ENCODE peak calls at places on chromosomes 12 and 14, in nine cellular contexts. One of them, this sample, is unnamed.

GRCh38 chr12:57619434-57620244 is 8.4 kb downstream of the ARHGEF25 start:
- DNase-seq in AG10803: no peak
- DNase-seq in C1 segment of cervical spinal cord: no peak
- DNase-seq in NCI-H2081: no peak
- DNase-seq in AG09319: no peak
- DNase-seq in hepatocyte: peak; percentile 60
- DNase-seq in Calu3: peak; percentile 52
- DNase-seq in Kasumi-1: no peak
- DNase-seq in adrenal gland: no peak
- DNase-seq in this sample: no peak

GRCh38 chr14:54487771-54488170 is 1.0 kb downstream of the GMFB start:
- DNase-seq in AG10803: peak; percentile 62
- DNase-seq in C1 segment of cervical spinal cord: no peak
- DNase-seq in NCI-H2081: peak; percentile 11
- DNase-seq in AG09319: no peak
- DNase-seq in hepatocyte: peak; percentile 27
- DNase-seq in Calu3: no peak
- DNase-seq in Kasumi-1: peak; percentile 41
- DNase-seq in adrenal gland: no peak
- DNase-seq in this sample: no peak

GRCh38 chr12:21912318-21912717 is 28.9 kb downstream of the ABCC9 start:
- DNase-seq in AG10803: no peak
- DNase-seq in C1 segment of cervical spinal cord: no peak
- DNase-seq in NCI-H2081: no peak
- DNase-seq in AG09319: no peak
- DNase-seq in hepatocyte: no peak
- DNase-seq in Calu3: no peak
- DNase-seq in Kasumi-1: no peak
- DNase-seq in adrenal gland: no peak
- DNase-seq in this sample: peak; percentile 68

GRCh38 chr12:127964717-127965116 is 302.3 kb upstream of the TMEM132C start:
- DNase-seq in AG10803: peak; percentile 44
- DNase-seq in C1 segment of cervical spinal cord: no peak
- DNase-seq in NCI-H2081: no peak
- DNase-seq in AG09319: no peak
- DNase-seq in hepatocyte: no peak
- DNase-seq in Calu3: no peak
- DNase-seq in Kasumi-1: no peak
- DNase-seq in adrenal gland: peak; percentile 18
- DNase-seq in this sample: no peak

GRCh38 chr14:61211476-61212262 is 69.5 kb downstream of the TMEM30B start:
- DNase-seq in AG10803: no peak
- DNase-seq in C1 segment of cervical spinal cord: no peak
- DNase-seq in NCI-H2081: peak; percentile 91
- DNase-seq in AG09319: no peak
- DNase-seq in hepatocyte: no peak
- DNase-seq in Calu3: no peak
- DNase-seq in Kasumi-1: peak; percentile 43
- DNase-seq in adrenal gland: no peak
- DNase-seq in this sample: no peak

GRCh38 chr12:50520808-50521207 is 16.0 kb downstream of the DIP2B start:
- DNase-seq in AG10803: no peak
- DNase-seq in C1 segment of cervical spinal cord: no peak
- DNase-seq in NCI-H2081: no peak
- DNase-seq in AG09319: no peak
- DNase-seq in hepatocyte: no peak
- DNase-seq in Calu3: no peak
- DNase-seq in Kasumi-1: no peak
- DNase-seq in adrenal gland: peak; percentile 59
- DNase-seq in this sample: no peak

GRCh38 chr12:21296751-21297406 is 37.8 kb downstream of the SLCO1A2 start:
- DNase-seq in AG10803: peak; percentile 15
- DNase-seq in C1 segment of cervical spinal cord: no peak
- DNase-seq in NCI-H2081: no peak
- DNase-seq in AG09319: no peak
- DNase-seq in hepatocyte: peak; percentile 18
- DNase-seq in Calu3: peak; percentile 8
- DNase-seq in Kasumi-1: peak; percentile 57
- DNase-seq in adrenal gland: no peak
- DNase-seq in this sample: no peak

GRCh38 chr12:42145197-42145549 is 499 bp upstream of the GXYLT1 start:
- DNase-seq in AG10803: no peak
- DNase-seq in C1 segment of cervical spinal cord: no peak
- DNase-seq in NCI-H2081: no peak
- DNase-seq in AG09319: no peak
- DNase-seq in hepatocyte: peak; percentile 5
- DNase-seq in Calu3: no peak
- DNase-seq in Kasumi-1: peak; percentile 52
- DNase-seq in adrenal gland: no peak
- DNase-seq in this sample: no peak

GRCh38 chr12:66388512-66388911 is 86.2 kb downstream of the HELB start:
- DNase-seq in AG10803: no peak
- DNase-seq in C1 segment of cervical spinal cord: no peak
- DNase-seq in NCI-H2081: no peak
- DNase-seq in AG09319: no peak
- DNase-seq in hepatocyte: no peak
- DNase-seq in Calu3: no peak
- DNase-seq in Kasumi-1: peak; percentile 45
- DNase-seq in adrenal gland: peak; percentile 13
- DNase-seq in this sample: no peak

GRCh38 chr14:23183076-23183475 is 384 bp downstream of the SLC7A8 start:
- DNase-seq in AG10803: no peak
- DNase-seq in C1 segment of cervical spinal cord: no peak
- DNase-seq in NCI-H2081: no peak
- DNase-seq in AG09319: no peak
- DNase-seq in hepatocyte: no peak
- DNase-seq in Calu3: no peak
- DNase-seq in Kasumi-1: no peak
- DNase-seq in adrenal gland: no peak
- DNase-seq in this sample: no peak

GRCh38 chr14:56154321-56154720 is 36.1 kb downstream of the PELI2 start:
- DNase-seq in AG10803: no peak
- DNase-seq in C1 segment of cervical spinal cord: no peak
- DNase-seq in NCI-H2081: no peak
- DNase-seq in AG09319: no peak
- DNase-seq in hepatocyte: no peak
- DNase-seq in Calu3: no peak
- DNase-seq in Kasumi-1: no peak
- DNase-seq in adrenal gland: no peak
- DNase-seq in this sample: no peak

GRCh38 chr14:72559227-72559626 is 334.7 kb downstream of the DPF3 start:
- DNase-seq in AG10803: peak; percentile 53
- DNase-seq in C1 segment of cervical spinal cord: no peak
- DNase-seq in NCI-H2081: no peak
- DNase-seq in AG09319: no peak
- DNase-seq in hepatocyte: no peak
- DNase-seq in Calu3: no peak
- DNase-seq in Kasumi-1: no peak
- DNase-seq in adrenal gland: no peak
- DNase-seq in this sample: no peak

GRCh38 chr12:104374071-104374470 is 70.5 kb downstream of the EID3 start:
- DNase-seq in AG10803: no peak
- DNase-seq in C1 segment of cervical spinal cord: no peak
- DNase-seq in NCI-H2081: no peak
- DNase-seq in AG09319: no peak
- DNase-seq in hepatocyte: no peak
- DNase-seq in Calu3: no peak
- DNase-seq in Kasumi-1: no peak
- DNase-seq in adrenal gland: no peak
- DNase-seq in this sample: no peak

GRCh38 chr14:31164115-31164514 is 43.5 kb downstream of the HECTD1 start:
- DNase-seq in AG10803: no peak
- DNase-seq in C1 segment of cervical spinal cord: no peak
- DNase-seq in NCI-H2081: no peak
- DNase-seq in AG09319: no peak
- DNase-seq in hepatocyte: peak; percentile 18
- DNase-seq in Calu3: no peak
- DNase-seq in Kasumi-1: no peak
- DNase-seq in adrenal gland: no peak
- DNase-seq in this sample: no peak

GRCh38 chr14:99651953-99652746 is 7.2 kb downstream of the HHIPL1 start:
- DNase-seq in AG10803: no peak
- DNase-seq in C1 segment of cervical spinal cord: no peak
- DNase-seq in NCI-H2081: no peak
- DNase-seq in AG09319: no peak
- DNase-seq in hepatocyte: no peak
- DNase-seq in Calu3: no peak
- DNase-seq in Kasumi-1: no peak
- DNase-seq in adrenal gland: no peak
- DNase-seq in this sample: no peak

GRCh38 chr12:123894823-123895338 is 77.8 kb downstream of the CCDC92 start:
- DNase-seq in AG10803: no peak
- DNase-seq in C1 segment of cervical spinal cord: no peak
- DNase-seq in NCI-H2081: no peak
- DNase-seq in AG09319: no peak
- DNase-seq in hepatocyte: no peak
- DNase-seq in Calu3: no peak
- DNase-seq in Kasumi-1: no peak
- DNase-seq in adrenal gland: no peak
- DNase-seq in this sample: no peak

GRCh38 chr12:92021665-92022033 is 124.0 kb downstream of the BTG1 start:
- DNase-seq in AG10803: no peak
- DNase-seq in C1 segment of cervical spinal cord: no peak
- DNase-seq in NCI-H2081: no peak
- DNase-seq in AG09319: no peak
- DNase-seq in hepatocyte: no peak
- DNase-seq in Calu3: no peak
- DNase-seq in Kasumi-1: no peak
- DNase-seq in adrenal gland: no peak
- DNase-seq in this sample: no peak

GRCh38 chr14:95328876-95329503 is 9.3 kb upstream of the CLMN start:
- DNase-seq in AG10803: no peak
- DNase-seq in C1 segment of cervical spinal cord: no peak
- DNase-seq in NCI-H2081: no peak
- DNase-seq in AG09319: no peak
- DNase-seq in hepatocyte: no peak
- DNase-seq in Calu3: no peak
- DNase-seq in Kasumi-1: no peak
- DNase-seq in adrenal gland: no peak
- DNase-seq in this sample: no peak

GRCh38 chr14:57533214-57533613 is 39.6 kb upstream of the CCDC198 start:
- DNase-seq in AG10803: peak; percentile 4
- DNase-seq in C1 segment of cervical spinal cord: no peak
- DNase-seq in NCI-H2081: peak; percentile 8
- DNase-seq in AG09319: no peak
- DNase-seq in hepatocyte: peak; percentile 27
- DNase-seq in Calu3: peak; percentile 28
- DNase-seq in Kasumi-1: peak; percentile 30
- DNase-seq in adrenal gland: peak; percentile 28
- DNase-seq in this sample: no peak

GRCh38 chr12:90963946-90964345 is 9.0 kb upstream of the CCER1 start:
- DNase-seq in AG10803: no peak
- DNase-seq in C1 segment of cervical spinal cord: no peak
- DNase-seq in NCI-H2081: no peak
- DNase-seq in AG09319: no peak
- DNase-seq in hepatocyte: no peak
- DNase-seq in Calu3: no peak
- DNase-seq in Kasumi-1: no peak
- DNase-seq in adrenal gland: no peak
- DNase-seq in this sample: no peak

GRCh38 chr12:104473374-104473983 is 16.7 kb downstream of the CHST11 start:
- DNase-seq in AG10803: no peak
- DNase-seq in C1 segment of cervical spinal cord: no peak
- DNase-seq in NCI-H2081: no peak
- DNase-seq in AG09319: no peak
- DNase-seq in hepatocyte: no peak
- DNase-seq in Calu3: no peak
- DNase-seq in Kasumi-1: no peak
- DNase-seq in adrenal gland: no peak
- DNase-seq in this sample: no peak

GRCh38 chr12:56763753-56764657 is 881 bp downstream of the HSD17B6 start:
- DNase-seq in AG10803: peak; percentile 37
- DNase-seq in C1 segment of cervical spinal cord: no peak
- DNase-seq in NCI-H2081: no peak
- DNase-seq in AG09319: no peak
- DNase-seq in hepatocyte: no peak
- DNase-seq in Calu3: no peak
- DNase-seq in Kasumi-1: no peak
- DNase-seq in adrenal gland: no peak
- DNase-seq in this sample: peak; percentile 55

GRCh38 chr12:22234561-22234960 is 99.9 kb downstream of the ST8SIA1 start:
- DNase-seq in AG10803: peak; percentile 91
- DNase-seq in C1 segment of cervical spinal cord: no peak
- DNase-seq in NCI-H2081: no peak
- DNase-seq in AG09319: peak; percentile 62
- DNase-seq in hepatocyte: no peak
- DNase-seq in Calu3: no peak
- DNase-seq in Kasumi-1: no peak
- DNase-seq in adrenal gland: no peak
- DNase-seq in this sample: peak; percentile 51

GRCh38 chr14:92348154-92348553 is 25.2 kb downstream of the SLC24A4 start:
- DNase-seq in AG10803: no peak
- DNase-seq in C1 segment of cervical spinal cord: no peak
- DNase-seq in NCI-H2081: peak; percentile 69
- DNase-seq in AG09319: no peak
- DNase-seq in hepatocyte: peak; percentile 63
- DNase-seq in Calu3: no peak
- DNase-seq in Kasumi-1: no peak
- DNase-seq in adrenal gland: no peak
- DNase-seq in this sample: no peak

GRCh38 chr12:130806574-130806973 is 32.5 kb downstream of the STX2 start:
- DNase-seq in AG10803: no peak
- DNase-seq in C1 segment of cervical spinal cord: no peak
- DNase-seq in NCI-H2081: no peak
- DNase-seq in AG09319: no peak
- DNase-seq in hepatocyte: no peak
- DNase-seq in Calu3: no peak
- DNase-seq in Kasumi-1: no peak
- DNase-seq in adrenal gland: no peak
- DNase-seq in this sample: no peak

GRCh38 chr12:31518680-31519227 is 72.2 kb downstream of the DENND5B start:
- DNase-seq in AG10803: peak; percentile 100
- DNase-seq in C1 segment of cervical spinal cord: no peak
- DNase-seq in NCI-H2081: peak; percentile 94
- DNase-seq in AG09319: peak; percentile 96
- DNase-seq in hepatocyte: peak; percentile 58
- DNase-seq in Calu3: peak; percentile 57
- DNase-seq in Kasumi-1: no peak
- DNase-seq in adrenal gland: peak; percentile 83
- DNase-seq in this sample: peak; percentile 99

GRCh38 chr12:105920161-105920684 is 218.5 kb downstream of the NUAK1 start:
- DNase-seq in AG10803: peak; percentile 36
- DNase-seq in C1 segment of cervical spinal cord: no peak
- DNase-seq in NCI-H2081: no peak
- DNase-seq in AG09319: no peak
- DNase-seq in hepatocyte: peak; percentile 13
- DNase-seq in Calu3: no peak
- DNase-seq in Kasumi-1: no peak
- DNase-seq in adrenal gland: no peak
- DNase-seq in this sample: no peak

GRCh38 chr14:76312821-76313220 is 63.1 kb upstream of the ESRRB start:
- DNase-seq in AG10803: no peak
- DNase-seq in C1 segment of cervical spinal cord: no peak
- DNase-seq in NCI-H2081: no peak
- DNase-seq in AG09319: no peak
- DNase-seq in hepatocyte: no peak
- DNase-seq in Calu3: no peak
- DNase-seq in Kasumi-1: no peak
- DNase-seq in adrenal gland: no peak
- DNase-seq in this sample: no peak

GRCh38 chr14:29822430-29822709 is 105.3 kb downstream of the PRKD1 start:
- DNase-seq in AG10803: no peak
- DNase-seq in C1 segment of cervical spinal cord: no peak
- DNase-seq in NCI-H2081: peak; percentile 87
- DNase-seq in AG09319: no peak
- DNase-seq in hepatocyte: no peak
- DNase-seq in Calu3: no peak
- DNase-seq in Kasumi-1: no peak
- DNase-seq in adrenal gland: no peak
- DNase-seq in this sample: no peak

GRCh38 chr12:55891310-55891709 is 36.4 kb downstream of the PYM1 start:
- DNase-seq in AG10803: no peak
- DNase-seq in C1 segment of cervical spinal cord: no peak
- DNase-seq in NCI-H2081: no peak
- DNase-seq in AG09319: no peak
- DNase-seq in hepatocyte: no peak
- DNase-seq in Calu3: no peak
- DNase-seq in Kasumi-1: no peak
- DNase-seq in adrenal gland: no peak
- DNase-seq in this sample: no peak